ENCODE peak calls at places on chromosomes 6 and 20, in nine cellular contexts. One of them, this sample, is unnamed.

GRCh38 chr20:22285555-22285954 is 298.8 kb downstream of the FOXA2 start:
- DNase-seq in tibial artery: no peak
- DNase-seq in HFF-Myc: no peak
- DNase-seq in NB4: no peak
- DNase-seq in sigmoid colon: no peak
- DNase-seq in IMR-90: no peak
- DNase-seq in AG10803: no peak
- DNase-seq in A549: no peak
- DNase-seq in transverse colon: no peak
- DNase-seq in this sample: no peak

GRCh38 chr6:35091353-35092083 is 49.6 kb downstream of the TCP11 start:
- DNase-seq in NB4: no peak
- DNase-seq in sigmoid colon: peak
- DNase-seq in HFF-Myc: peak
- DNase-seq in IMR-90: peak
- DNase-seq in transverse colon: no peak
- DNase-seq in A549: no peak
- DNase-seq in tibial artery: no peak
- DNase-seq in AG10803: peak
- DNase-seq in this sample: no peak

GRCh38 chr6:111683749-111684267 is 78.1 kb upstream of the TRAF3IP2 start:
- DNase-seq in NB4: no peak
- DNase-seq in sigmoid colon: peak
- DNase-seq in tibial artery: no peak
- DNase-seq in HFF-Myc: no peak
- DNase-seq in A549: no peak
- DNase-seq in transverse colon: no peak
- DNase-seq in IMR-90: peak
- DNase-seq in AG10803: peak
- DNase-seq in this sample: no peak

GRCh38 chr20:56003966-56004365 is 1.4 kb downstream of the CBLN4 start:
- DNase-seq in A549: no peak
- DNase-seq in transverse colon: peak
- DNase-seq in IMR-90: no peak
- DNase-seq in sigmoid colon: no peak
- DNase-seq in NB4: no peak
- DNase-seq in HFF-Myc: no peak
- DNase-seq in AG10803: no peak
- DNase-seq in tibial artery: no peak
- DNase-seq in this sample: no peak

GRCh38 chr20:35277531-35278395 is at the start of gene MMP24OS:
- DNase-seq in tibial artery: peak
- DNase-seq in IMR-90: peak
- DNase-seq in HFF-Myc: peak
- DNase-seq in sigmoid colon: peak
- DNase-seq in transverse colon: peak
- DNase-seq in NB4: peak
- DNase-seq in A549: peak
- DNase-seq in AG10803: peak
- DNase-seq in this sample: peak

GRCh38 chr20:3046677-3047462 is 1.0 kb downstream of the MRPS26 start:
- DNase-seq in IMR-90: no peak
- DNase-seq in NB4: no peak
- DNase-seq in tibial artery: no peak
- DNase-seq in transverse colon: no peak
- DNase-seq in A549: no peak
- DNase-seq in AG10803: no peak
- DNase-seq in HFF-Myc: no peak
- DNase-seq in sigmoid colon: no peak
- DNase-seq in this sample: no peak

GRCh38 chr6:51472745-51473483 is 614.5 kb downstream of the PKHD1 start:
- DNase-seq in transverse colon: no peak
- DNase-seq in AG10803: no peak
- DNase-seq in NB4: no peak
- DNase-seq in A549: no peak
- DNase-seq in tibial artery: no peak
- DNase-seq in IMR-90: no peak
- DNase-seq in HFF-Myc: no peak
- DNase-seq in sigmoid colon: no peak
- DNase-seq in this sample: no peak

GRCh38 chr6:6825153-6825847 is 236.8 kb downstream of the LY86 start:
- DNase-seq in HFF-Myc: no peak
- DNase-seq in tibial artery: no peak
- DNase-seq in sigmoid colon: no peak
- DNase-seq in transverse colon: peak
- DNase-seq in AG10803: no peak
- DNase-seq in A549: no peak
- DNase-seq in IMR-90: no peak
- DNase-seq in NB4: no peak
- DNase-seq in this sample: no peak

GRCh38 chr20:15596220-15596875 is 976.9 kb downstream of the KIF16B start:
- DNase-seq in IMR-90: no peak
- DNase-seq in tibial artery: no peak
- DNase-seq in AG10803: no peak
- DNase-seq in A549: no peak
- DNase-seq in transverse colon: no peak
- DNase-seq in HFF-Myc: no peak
- DNase-seq in NB4: no peak
- DNase-seq in sigmoid colon: no peak
- DNase-seq in this sample: no peak

GRCh38 chr6:130524552-130524951 is 158.7 kb downstream of the TMEM200A start:
- DNase-seq in tibial artery: no peak
- DNase-seq in transverse colon: no peak
- DNase-seq in HFF-Myc: no peak
- DNase-seq in A549: no peak
- DNase-seq in IMR-90: no peak
- DNase-seq in sigmoid colon: no peak
- DNase-seq in NB4: no peak
- DNase-seq in AG10803: no peak
- DNase-seq in this sample: no peak

GRCh38 chr6:40555092-40555491 is 32.1 kb downstream of the LRFN2 start:
- DNase-seq in sigmoid colon: no peak
- DNase-seq in HFF-Myc: no peak
- DNase-seq in AG10803: no peak
- DNase-seq in IMR-90: no peak
- DNase-seq in NB4: no peak
- DNase-seq in tibial artery: no peak
- DNase-seq in transverse colon: no peak
- DNase-seq in A549: no peak
- DNase-seq in this sample: no peak

GRCh38 chr6:40556023-40556422 is 31.1 kb downstream of the LRFN2 start:
- DNase-seq in A549: no peak
- DNase-seq in transverse colon: no peak
- DNase-seq in sigmoid colon: no peak
- DNase-seq in AG10803: no peak
- DNase-seq in tibial artery: no peak
- DNase-seq in NB4: no peak
- DNase-seq in IMR-90: no peak
- DNase-seq in HFF-Myc: no peak
- DNase-seq in this sample: no peak

GRCh38 chr6:40558102-40558501 is 29.1 kb downstream of the LRFN2 start:
- DNase-seq in tibial artery: no peak
- DNase-seq in AG10803: no peak
- DNase-seq in A549: no peak
- DNase-seq in IMR-90: no peak
- DNase-seq in transverse colon: no peak
- DNase-seq in sigmoid colon: no peak
- DNase-seq in HFF-Myc: no peak
- DNase-seq in NB4: peak
- DNase-seq in this sample: no peak

GRCh38 chr6:40552926-40553325 is 34.2 kb downstream of the LRFN2 start:
- DNase-seq in AG10803: no peak
- DNase-seq in IMR-90: no peak
- DNase-seq in transverse colon: no peak
- DNase-seq in A549: no peak
- DNase-seq in NB4: no peak
- DNase-seq in tibial artery: no peak
- DNase-seq in HFF-Myc: no peak
- DNase-seq in sigmoid colon: no peak
- DNase-seq in this sample: no peak

DNA sequence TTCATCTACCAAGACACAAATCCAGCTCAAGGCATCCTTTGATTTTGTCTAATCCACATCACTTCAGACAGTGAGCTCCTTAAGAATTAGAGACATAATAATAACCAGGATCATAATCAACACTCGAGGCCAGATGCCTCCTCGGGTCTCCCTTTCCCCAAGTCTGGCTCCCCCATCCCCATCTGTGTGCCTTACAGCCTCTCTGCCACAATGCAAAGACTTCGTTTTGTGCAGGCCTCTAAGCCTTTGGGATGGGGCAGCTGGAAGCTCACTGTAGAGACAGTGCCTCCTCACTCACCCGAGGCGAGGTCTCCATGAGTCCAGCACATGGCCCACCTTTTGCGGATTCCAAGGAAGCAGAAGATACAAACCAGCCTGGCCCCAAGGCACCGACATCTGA is 30.3 kb downstream of the LRFN2 start:
- DNase-seq in HFF-Myc: no peak
- DNase-seq in AG10803: no peak
- DNase-seq in tibial artery: no peak
- DNase-seq in A549: no peak
- DNase-seq in IMR-90: no peak
- DNase-seq in transverse colon: no peak
- DNase-seq in sigmoid colon: no peak
- DNase-seq in NB4: no peak
- DNase-seq in this sample: no peak
- TF ChIP-seq CTCF in HFF-Myc: no peak
- TF ChIP-seq CTCF in AG10803: no peak
- TF ChIP-seq CTCF in tibial artery: no peak
- TF ChIP-seq CTCF in A549: no peak
- TF ChIP-seq CTCF in IMR-90: no peak
- TF ChIP-seq CTCF in transverse colon: no peak
- TF ChIP-seq CTCF in sigmoid colon: no peak
- TF ChIP-seq CTCF in NB4: no peak
- TF ChIP-seq CTCF in this sample: no peak

GRCh38 chr6:21680611-21681010 is 87.1 kb downstream of the SOX4 start:
- DNase-seq in transverse colon: no peak
- DNase-seq in sigmoid colon: no peak
- DNase-seq in HFF-Myc: no peak
- DNase-seq in A549: no peak
- DNase-seq in AG10803: no peak
- DNase-seq in NB4: no peak
- DNase-seq in tibial artery: no peak
- DNase-seq in IMR-90: no peak
- DNase-seq in this sample: no peak
- TF ChIP-seq CTCF in transverse colon: no peak
- TF ChIP-seq CTCF in sigmoid colon: no peak
- TF ChIP-seq CTCF in HFF-Myc: no peak
- TF ChIP-seq CTCF in A549: no peak
- TF ChIP-seq CTCF in AG10803: no peak
- TF ChIP-seq CTCF in NB4: no peak
- TF ChIP-seq CTCF in tibial artery: no peak
- TF ChIP-seq CTCF in IMR-90: no peak
- TF ChIP-seq CTCF in this sample: no peak

GRCh38 chr6:22766979-22767378 is 197.6 kb downstream of the HDGFL1 start:
- DNase-seq in HFF-Myc: no peak
- DNase-seq in NB4: no peak
- DNase-seq in sigmoid colon: no peak
- DNase-seq in A549: no peak
- DNase-seq in transverse colon: no peak
- DNase-seq in IMR-90: no peak
- DNase-seq in AG10803: no peak
- DNase-seq in tibial artery: no peak
- DNase-seq in this sample: no peak
- TF ChIP-seq CTCF in HFF-Myc: no peak
- TF ChIP-seq CTCF in NB4: no peak
- TF ChIP-seq CTCF in sigmoid colon: no peak
- TF ChIP-seq CTCF in A549: no peak
- TF ChIP-seq CTCF in transverse colon: no peak
- TF ChIP-seq CTCF in IMR-90: no peak
- TF ChIP-seq CTCF in AG10803: peak
- TF ChIP-seq CTCF in tibial artery: no peak
- TF ChIP-seq CTCF in this sample: no peak

GRCh38 chr6:142846459-142846831 is 98.5 kb downstream of the HIVEP2 start:
- DNase-seq in NB4: no peak
- DNase-seq in sigmoid colon: no peak
- DNase-seq in transverse colon: no peak
- DNase-seq in AG10803: peak
- DNase-seq in A549: no peak
- DNase-seq in tibial artery: no peak
- DNase-seq in HFF-Myc: no peak
- DNase-seq in IMR-90: peak
- DNase-seq in this sample: no peak

GRCh38 chr6:142846883-142847287 is 98.1 kb downstream of the HIVEP2 start:
- DNase-seq in sigmoid colon: no peak
- DNase-seq in NB4: no peak
- DNase-seq in AG10803: peak
- DNase-seq in HFF-Myc: peak
- DNase-seq in transverse colon: no peak
- DNase-seq in tibial artery: peak
- DNase-seq in IMR-90: peak
- DNase-seq in A549: no peak
- DNase-seq in this sample: no peak

GRCh38 chr6:142845143-142845571 is 99.8 kb downstream of the HIVEP2 start:
- DNase-seq in A549: no peak
- DNase-seq in IMR-90: no peak
- DNase-seq in tibial artery: no peak
- DNase-seq in sigmoid colon: no peak
- DNase-seq in transverse colon: no peak
- DNase-seq in HFF-Myc: no peak
- DNase-seq in NB4: peak
- DNase-seq in AG10803: no peak
- DNase-seq in this sample: no peak

GRCh38 chr6:142844065-142844755 is 100.8 kb downstream of the HIVEP2 start:
- DNase-seq in NB4: no peak
- DNase-seq in IMR-90: peak
- DNase-seq in A549: no peak
- DNase-seq in tibial artery: no peak
- DNase-seq in HFF-Myc: no peak
- DNase-seq in sigmoid colon: no peak
- DNase-seq in AG10803: peak
- DNase-seq in transverse colon: no peak
- DNase-seq in this sample: no peak

DNA sequence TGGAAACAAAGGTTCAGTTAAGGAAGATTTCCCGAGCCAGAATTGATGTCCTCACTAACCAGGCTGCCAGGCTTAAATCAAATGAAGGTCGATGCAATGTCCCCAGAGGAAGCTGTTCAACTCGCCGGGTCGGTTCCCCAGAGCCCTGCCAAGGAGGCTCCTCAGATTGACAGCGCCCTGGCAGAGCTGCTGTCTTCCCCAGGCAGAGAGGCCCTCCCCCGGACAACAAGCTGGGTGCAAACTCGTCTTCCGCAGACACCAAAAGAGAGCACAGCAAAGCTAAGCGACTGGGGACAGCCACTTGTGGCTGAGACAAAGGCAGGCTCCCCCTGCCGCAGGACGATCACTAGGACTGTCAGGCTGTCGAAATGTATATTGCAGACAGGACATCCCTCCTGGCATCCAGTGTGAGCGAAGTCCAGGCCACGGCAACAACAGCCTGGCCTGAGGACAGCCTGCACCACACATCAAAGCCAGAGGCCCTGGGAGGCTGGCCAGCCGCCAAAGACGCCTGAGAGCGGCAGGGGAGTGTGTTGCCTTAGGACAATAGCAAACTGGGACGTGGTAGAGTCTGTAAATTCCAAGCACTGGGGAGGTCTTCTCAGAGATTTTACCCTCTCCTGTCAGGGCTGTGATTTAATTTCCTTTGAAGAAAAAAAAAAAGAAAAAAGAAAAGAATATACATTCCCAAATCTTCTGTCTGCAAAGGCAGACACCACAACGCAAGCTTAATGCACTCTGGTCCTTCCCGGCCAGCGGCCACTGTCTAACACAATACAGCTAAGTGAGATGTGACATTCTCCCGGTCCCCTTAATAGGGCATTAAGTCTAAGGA is 99.1 kb downstream of the HIVEP2 start:
- DNase-seq in HFF-Myc: peak
- DNase-seq in tibial artery: peak
- DNase-seq in sigmoid colon: peak
- DNase-seq in NB4: peak
- DNase-seq in IMR-90: peak
- DNase-seq in AG10803: peak
- DNase-seq in A549: no peak
- DNase-seq in transverse colon: peak
- DNase-seq in this sample: no peak
- TF ChIP-seq CTCF in HFF-Myc: no peak
- TF ChIP-seq CTCF in tibial artery: no peak
- TF ChIP-seq CTCF in sigmoid colon: no peak
- TF ChIP-seq CTCF in NB4: no peak
- TF ChIP-seq CTCF in IMR-90: no peak
- TF ChIP-seq CTCF in AG10803: peak
- TF ChIP-seq CTCF in A549: no peak
- TF ChIP-seq CTCF in transverse colon: no peak
- TF ChIP-seq CTCF in this sample: no peak